ENCODE peak calls at places on chromosome 11, in five cellular contexts. A is T47D, Z is T-helper 2 cell, J is breast epithelium, U is amygdala. G is an unnamed sample.

GRCh38 chr11:95485115-95485900 is 254.3 kb upstream of the SESN3 start:
- DNase-seq in A (no peak), Z (no peak), J (no peak), U (no peak), G (no peak)

GRCh38 chr11:119368121-119369034 is 13.1 kb downstream of the USP2 start:
- DNase-seq in A (no peak), Z (no peak), J (no peak), U (no peak), G (no peak)

GRCh38 chr11:15665368-15665871 is 550.7 kb downstream of the INSC start:
- DNase-seq in A (no peak), Z (no peak), J (no peak), U (no peak), G (no peak)

GRCh38 chr11:1854132-1854948 is 1.5 kb downstream of the LSP1 start:
- DNase-seq in A (no peak), Z (no peak), J (no peak), U (no peak), G (no peak)

GRCh38 chr11:132228756-132229325 is 858.4 kb downstream of the NTM start:
- DNase-seq in A (no peak), Z (no peak), J (no peak), U (no peak), G (no peak)

GRCh38 chr11:67352546-67353316 is 615 bp downstream of the POLD4 start:
- DNase-seq in A (no peak), Z (peak), J (no peak), U (no peak), G (no peak)

GRCh38 chr11:68214173-68215086 is 1.3 kb upstream of the KMT5B start:
- DNase-seq in A (no peak), Z (no peak), J (no peak), U (no peak), G (no peak)

GRCh38 chr11:30360741-30361140 is 37.8 kb downstream of the ARL14EP start:
- DNase-seq in A (peak), Z (no peak), J (no peak), U (no peak), G (no peak)

GRCh38 chr11:128482512-128483191 is 104.7 kb downstream of the ETS1 start:
- DNase-seq in A (no peak), Z (no peak), J (no peak), U (no peak), G (no peak)

GRCh38 chr11:128835741-128836410 is 31.2 kb downstream of the KCNJ1 start:
- DNase-seq in A (no peak), Z (no peak), J (no peak), U (no peak), G (no peak)

GRCh38 chr11:125401235-125401634 is 94.8 kb downstream of the FEZ1 start:
- DNase-seq in A (no peak), Z (no peak), J (peak), U (no peak), G (no peak)

GRCh38 chr11:64146036-64146943 is 19.6 kb downstream of the MACROD1 start:
- DNase-seq in A (peak), Z (peak), J (no peak), U (no peak), G (no peak)

G was measured in anterior cingulate cortex.